ENCODE peak calls at places on chromosome 7, in ten cellular contexts. One of them, this sample, is unnamed.

GRCh38 chr7:138564365-138564764 is 104.3 kb downstream of the TRIM24 start:
- ATAC-seq in HCT116: no peak
- ATAC-seq in left colon: no peak
- ATAC-seq in esophagus mucosa: peak
- ATAC-seq in activated naive CD4-positive, alpha-beta T cell treated with anti-CD3 and anti-CD28 coated beads, Interleukin-2, amount 50 U/mL, for 72 hours: no peak
- ATAC-seq in stimulated activated naive CD8-positive, alpha-beta T cell treated with anti-CD3 and anti-CD28 coated beads, Interleukin-15, amount 100 ng/mL, for 72 hours: no peak
- ATAC-seq in upper lobe of right lung: peak
- ATAC-seq in PC-3: peak
- ATAC-seq in memory B cell: no peak
- ATAC-seq in activated T-helper 17 cell treated with anti-CD3 and anti-CD28 coated beads, Interleukin-2, amount 50 U/mL, for 72 hours: no peak
- ATAC-seq in this sample: no peak

GRCh38 chr7:36775673-36776072 is 51.4 kb upstream of the AOAH start:
- ATAC-seq in HCT116: no peak
- ATAC-seq in left colon: no peak
- ATAC-seq in esophagus mucosa: no peak
- ATAC-seq in activated naive CD4-positive, alpha-beta T cell treated with anti-CD3 and anti-CD28 coated beads, Interleukin-2, amount 50 U/mL, for 72 hours: peak
- ATAC-seq in stimulated activated naive CD8-positive, alpha-beta T cell treated with anti-CD3 and anti-CD28 coated beads, Interleukin-15, amount 100 ng/mL, for 72 hours: no peak
- ATAC-seq in upper lobe of right lung: peak
- ATAC-seq in PC-3: no peak
- ATAC-seq in memory B cell: no peak
- ATAC-seq in activated T-helper 17 cell treated with anti-CD3 and anti-CD28 coated beads, Interleukin-2, amount 50 U/mL, for 72 hours: no peak
- ATAC-seq in this sample: no peak

GRCh38 chr7:134141868-134142264 is 14.7 kb downstream of the LRGUK start:
- ATAC-seq in HCT116: no peak
- ATAC-seq in left colon: no peak
- ATAC-seq in esophagus mucosa: no peak
- ATAC-seq in activated naive CD4-positive, alpha-beta T cell treated with anti-CD3 and anti-CD28 coated beads, Interleukin-2, amount 50 U/mL, for 72 hours: no peak
- ATAC-seq in stimulated activated naive CD8-positive, alpha-beta T cell treated with anti-CD3 and anti-CD28 coated beads, Interleukin-15, amount 100 ng/mL, for 72 hours: no peak
- ATAC-seq in upper lobe of right lung: no peak
- ATAC-seq in PC-3: no peak
- ATAC-seq in memory B cell: no peak
- ATAC-seq in activated T-helper 17 cell treated with anti-CD3 and anti-CD28 coated beads, Interleukin-2, amount 50 U/mL, for 72 hours: no peak
- ATAC-seq in this sample: peak

GRCh38 chr7:27254625-27255024 is 12.0 kb downstream of the EVX1 start:
- ATAC-seq in HCT116: no peak
- ATAC-seq in left colon: no peak
- ATAC-seq in esophagus mucosa: no peak
- ATAC-seq in activated naive CD4-positive, alpha-beta T cell treated with anti-CD3 and anti-CD28 coated beads, Interleukin-2, amount 50 U/mL, for 72 hours: no peak
- ATAC-seq in stimulated activated naive CD8-positive, alpha-beta T cell treated with anti-CD3 and anti-CD28 coated beads, Interleukin-15, amount 100 ng/mL, for 72 hours: no peak
- ATAC-seq in upper lobe of right lung: no peak
- ATAC-seq in PC-3: no peak
- ATAC-seq in memory B cell: no peak
- ATAC-seq in activated T-helper 17 cell treated with anti-CD3 and anti-CD28 coated beads, Interleukin-2, amount 50 U/mL, for 72 hours: no peak
- ATAC-seq in this sample: no peak

GRCh38 chr7:29924684-29925083 is 64.9 kb downstream of the SCRN1 start:
- ATAC-seq in HCT116: no peak
- ATAC-seq in left colon: no peak
- ATAC-seq in esophagus mucosa: no peak
- ATAC-seq in activated naive CD4-positive, alpha-beta T cell treated with anti-CD3 and anti-CD28 coated beads, Interleukin-2, amount 50 U/mL, for 72 hours: no peak
- ATAC-seq in stimulated activated naive CD8-positive, alpha-beta T cell treated with anti-CD3 and anti-CD28 coated beads, Interleukin-15, amount 100 ng/mL, for 72 hours: peak
- ATAC-seq in upper lobe of right lung: no peak
- ATAC-seq in PC-3: no peak
- ATAC-seq in memory B cell: no peak
- ATAC-seq in activated T-helper 17 cell treated with anti-CD3 and anti-CD28 coated beads, Interleukin-2, amount 50 U/mL, for 72 hours: no peak
- ATAC-seq in this sample: no peak

GRCh38 chr7:104933022-104933421 is 81.0 kb upstream of the KMT2E start:
- ATAC-seq in HCT116: no peak
- ATAC-seq in left colon: peak
- ATAC-seq in esophagus mucosa: no peak
- ATAC-seq in activated naive CD4-positive, alpha-beta T cell treated with anti-CD3 and anti-CD28 coated beads, Interleukin-2, amount 50 U/mL, for 72 hours: no peak
- ATAC-seq in stimulated activated naive CD8-positive, alpha-beta T cell treated with anti-CD3 and anti-CD28 coated beads, Interleukin-15, amount 100 ng/mL, for 72 hours: no peak
- ATAC-seq in upper lobe of right lung: no peak
- ATAC-seq in PC-3: no peak
- ATAC-seq in memory B cell: peak
- ATAC-seq in activated T-helper 17 cell treated with anti-CD3 and anti-CD28 coated beads, Interleukin-2, amount 50 U/mL, for 72 hours: no peak
- ATAC-seq in this sample: no peak

GRCh38 chr7:132783824-132784223 is 207.6 kb upstream of the PLXNA4 start:
- ATAC-seq in HCT116: peak
- ATAC-seq in left colon: no peak
- ATAC-seq in esophagus mucosa: no peak
- ATAC-seq in activated naive CD4-positive, alpha-beta T cell treated with anti-CD3 and anti-CD28 coated beads, Interleukin-2, amount 50 U/mL, for 72 hours: no peak
- ATAC-seq in stimulated activated naive CD8-positive, alpha-beta T cell treated with anti-CD3 and anti-CD28 coated beads, Interleukin-15, amount 100 ng/mL, for 72 hours: no peak
- ATAC-seq in upper lobe of right lung: no peak
- ATAC-seq in PC-3: peak
- ATAC-seq in memory B cell: no peak
- ATAC-seq in activated T-helper 17 cell treated with anti-CD3 and anti-CD28 coated beads, Interleukin-2, amount 50 U/mL, for 72 hours: no peak
- ATAC-seq in this sample: peak

GRCh38 chr7:95590387-95591248 is 5.7 kb downstream of the PDK4 start:
- ATAC-seq in HCT116: no peak
- ATAC-seq in left colon: no peak
- ATAC-seq in esophagus mucosa: no peak
- ATAC-seq in activated naive CD4-positive, alpha-beta T cell treated with anti-CD3 and anti-CD28 coated beads, Interleukin-2, amount 50 U/mL, for 72 hours: no peak
- ATAC-seq in stimulated activated naive CD8-positive, alpha-beta T cell treated with anti-CD3 and anti-CD28 coated beads, Interleukin-15, amount 100 ng/mL, for 72 hours: no peak
- ATAC-seq in upper lobe of right lung: no peak
- ATAC-seq in PC-3: no peak
- ATAC-seq in memory B cell: no peak
- ATAC-seq in activated T-helper 17 cell treated with anti-CD3 and anti-CD28 coated beads, Interleukin-2, amount 50 U/mL, for 72 hours: no peak
- ATAC-seq in this sample: no peak

This sample was measured in SK-N-SH treated with all-trans-retinoic acid at 6 μM for 48 hours.